ENCODE peak calls at places on chromosomes 12 and 14, in six cellular contexts. One of them, this sample, is unnamed.

GRCh38 chr12:112304411-112304810 is 77.8 kb downstream of the HECTD4 start:
- DNase-seq in astrocyte: no peak
- DNase-seq in GM23338: no peak
- DNase-seq in stomach: no peak
- DNase-seq in mammary epithelial cell: no peak
- DNase-seq in H9: no peak
- DNase-seq in this sample: no peak

GRCh38 chr14:70442750-70443149 is 9.2 kb upstream of the ADAM21 start:
- DNase-seq in astrocyte: no peak
- DNase-seq in GM23338: peak
- DNase-seq in stomach: no peak
- DNase-seq in mammary epithelial cell: no peak
- DNase-seq in H9: no peak
- DNase-seq in this sample: no peak

GRCh38 chr14:33799705-33800269 is 151.1 kb downstream of the EGLN3 start:
- DNase-seq in astrocyte: no peak
- DNase-seq in GM23338: no peak
- DNase-seq in stomach: no peak
- DNase-seq in mammary epithelial cell: peak
- DNase-seq in H9: no peak
- DNase-seq in this sample: no peak

GRCh38 chr12:114562654-114563053 is 121.3 kb downstream of the TBX3 start:
- DNase-seq in astrocyte: no peak
- DNase-seq in GM23338: peak
- DNase-seq in stomach: no peak
- DNase-seq in mammary epithelial cell: no peak
- DNase-seq in H9: peak
- DNase-seq in this sample: no peak

GRCh38 chr14:92456215-92457017 is 57.2 kb upstream of the RIN3 start:
- DNase-seq in astrocyte: peak
- DNase-seq in GM23338: peak
- DNase-seq in stomach: peak
- DNase-seq in mammary epithelial cell: peak
- DNase-seq in H9: peak
- DNase-seq in this sample: peak

GRCh38 chr14:52694761-52695480 is 437 bp downstream of the ERO1A start:
- DNase-seq in astrocyte: peak
- DNase-seq in GM23338: peak
- DNase-seq in stomach: peak
- DNase-seq in mammary epithelial cell: peak
- DNase-seq in H9: no peak
- DNase-seq in this sample: no peak

GRCh38 chr12:100962086-100962712 is 167.6 kb downstream of the ANO4 start:
- DNase-seq in astrocyte: peak
- DNase-seq in GM23338: no peak
- DNase-seq in stomach: no peak
- DNase-seq in mammary epithelial cell: no peak
- DNase-seq in H9: no peak
- DNase-seq in this sample: peak

GRCh38 chr14:102516531-102517411 is 7.2 kb upstream of the ANKRD9 start:
- DNase-seq in astrocyte: no peak
- DNase-seq in GM23338: peak
- DNase-seq in stomach: peak
- DNase-seq in mammary epithelial cell: peak
- DNase-seq in H9: peak
- DNase-seq in this sample: no peak

GRCh38 chr14:99136047-99136400 is 136.0 kb downstream of the BCL11B start:
- DNase-seq in astrocyte: no peak
- DNase-seq in GM23338: no peak
- DNase-seq in stomach: peak
- DNase-seq in mammary epithelial cell: no peak
- DNase-seq in H9: peak
- DNase-seq in this sample: no peak

GRCh38 chr14:103385153-103385993 is at the start of gene MARK3:
- DNase-seq in astrocyte: peak
- DNase-seq in GM23338: peak
- DNase-seq in stomach: peak
- DNase-seq in mammary epithelial cell: peak
- DNase-seq in H9: peak
- DNase-seq in this sample: peak

GRCh38 chr14:101899263-101899662 is 65.1 kb upstream of the DYNC1H1 start:
- DNase-seq in astrocyte: no peak
- DNase-seq in GM23338: no peak
- DNase-seq in stomach: no peak
- DNase-seq in mammary epithelial cell: no peak
- DNase-seq in H9: no peak
- DNase-seq in this sample: no peak

GRCh38 chr12:24038211-24038997 is 88.9 kb upstream of the SOX5 start:
- DNase-seq in astrocyte: no peak
- DNase-seq in GM23338: peak
- DNase-seq in stomach: no peak
- DNase-seq in mammary epithelial cell: no peak
- DNase-seq in H9: no peak
- DNase-seq in this sample: no peak

GRCh38 chr12:29314421-29314820 is 66.6 kb downstream of the ERGIC2 start:
- DNase-seq in astrocyte: no peak
- DNase-seq in GM23338: no peak
- DNase-seq in stomach: no peak
- DNase-seq in mammary epithelial cell: no peak
- DNase-seq in H9: no peak
- DNase-seq in this sample: peak

GRCh38 chr12:116582610-116583009 is 23.4 kb downstream of the MAP1LC3B2 start:
- DNase-seq in astrocyte: peak
- DNase-seq in GM23338: no peak
- DNase-seq in stomach: no peak
- DNase-seq in mammary epithelial cell: no peak
- DNase-seq in H9: no peak
- DNase-seq in this sample: peak

GRCh38 chr12:22271036-22271435 is 63.5 kb downstream of the ST8SIA1 start:
- DNase-seq in astrocyte: peak
- DNase-seq in GM23338: no peak
- DNase-seq in stomach: no peak
- DNase-seq in mammary epithelial cell: peak
- DNase-seq in H9: no peak
- DNase-seq in this sample: no peak

GRCh38 chr12:45336331-45336730 is 120.4 kb downstream of the ANO6 start:
- DNase-seq in astrocyte: peak
- DNase-seq in GM23338: no peak
- DNase-seq in stomach: no peak
- DNase-seq in mammary epithelial cell: peak
- DNase-seq in H9: no peak
- DNase-seq in this sample: no peak

GRCh38 chr14:63867926-63868921 is 15.4 kb downstream of the SYNE2 start:
- DNase-seq in astrocyte: no peak
- DNase-seq in GM23338: no peak
- DNase-seq in stomach: no peak
- DNase-seq in mammary epithelial cell: no peak
- DNase-seq in H9: no peak
- DNase-seq in this sample: peak

GRCh38 chr12:55974308-55974724 is 438 bp downstream of the RAB5B start:
- DNase-seq in astrocyte: peak
- DNase-seq in GM23338: peak
- DNase-seq in stomach: peak
- DNase-seq in mammary epithelial cell: peak
- DNase-seq in H9: no peak
- DNase-seq in this sample: peak

GRCh38 chr12:114835031-114835430 is 151.1 kb upstream of the TBX3 start:
- DNase-seq in astrocyte: peak
- DNase-seq in GM23338: no peak
- DNase-seq in stomach: no peak
- DNase-seq in mammary epithelial cell: peak
- DNase-seq in H9: no peak
- DNase-seq in this sample: no peak

GRCh38 chr12:6953417-6954315 is 2.5 kb downstream of the PTPN6 start:
- DNase-seq in astrocyte: peak
- DNase-seq in GM23338: no peak
- DNase-seq in stomach: peak
- DNase-seq in mammary epithelial cell: no peak
- DNase-seq in H9: no peak
- DNase-seq in this sample: no peak

GRCh38 chr12:52820521-52820920 is 6.6 kb upstream of the KRT4 start:
- DNase-seq in astrocyte: no peak
- DNase-seq in GM23338: no peak
- DNase-seq in stomach: no peak
- DNase-seq in mammary epithelial cell: no peak
- DNase-seq in H9: no peak
- DNase-seq in this sample: no peak

GRCh38 chr12:65830305-65830704 is 6.0 kb downstream of the HMGA2 start:
- DNase-seq in astrocyte: no peak
- DNase-seq in GM23338: no peak
- DNase-seq in stomach: no peak
- DNase-seq in mammary epithelial cell: no peak
- DNase-seq in H9: no peak
- DNase-seq in this sample: no peak

GRCh38 chr12:65832217-65832616 is 7.9 kb downstream of the HMGA2 start:
- DNase-seq in astrocyte: no peak
- DNase-seq in GM23338: no peak
- DNase-seq in stomach: no peak
- DNase-seq in mammary epithelial cell: no peak
- DNase-seq in H9: no peak
- DNase-seq in this sample: no peak

GRCh38 chr12:65827827-65828231 is 3.5 kb downstream of the HMGA2 start:
- DNase-seq in astrocyte: no peak
- DNase-seq in GM23338: peak
- DNase-seq in stomach: no peak
- DNase-seq in mammary epithelial cell: no peak
- DNase-seq in H9: no peak
- DNase-seq in this sample: no peak

GRCh38 chr12:65828711-65829339 is 4.5 kb downstream of the HMGA2 start:
- DNase-seq in astrocyte: no peak
- DNase-seq in GM23338: no peak
- DNase-seq in stomach: no peak
- DNase-seq in mammary epithelial cell: no peak
- DNase-seq in H9: no peak
- DNase-seq in this sample: no peak

DNA sequence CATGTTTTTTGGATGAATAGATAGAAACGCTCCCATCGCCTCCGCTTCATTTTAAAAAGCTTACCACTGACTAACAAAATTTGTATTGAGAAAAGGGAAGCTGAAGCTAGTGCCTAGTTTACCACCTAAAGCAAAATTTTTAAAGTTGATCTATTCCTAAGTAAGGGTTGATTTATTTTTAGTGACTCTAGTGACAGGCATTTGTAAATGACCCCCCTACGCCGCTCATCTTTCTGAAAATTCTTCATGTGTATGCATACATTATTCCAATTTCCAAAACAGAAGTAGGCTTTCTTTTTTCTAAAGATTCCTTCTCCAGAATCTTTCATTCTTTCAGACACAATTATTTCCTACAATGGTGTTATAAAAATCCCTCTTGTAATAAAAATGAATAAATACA is 5.4 kb downstream of the HMGA2 start:
- DNase-seq in astrocyte: no peak
- DNase-seq in GM23338: no peak
- DNase-seq in stomach: no peak
- DNase-seq in mammary epithelial cell: no peak
- DNase-seq in H9: no peak
- DNase-seq in this sample: no peak
- H3K27ac ChIP-seq in astrocyte: peak
- H3K27ac ChIP-seq in GM23338: no peak
- H3K27ac ChIP-seq in stomach: no peak
- H3K27ac ChIP-seq in mammary epithelial cell: peak
- H3K27ac ChIP-seq in H9: no peak
- H3K27ac ChIP-seq in this sample: no peak

GRCh38 chr12:15423629-15424028 is 101.3 kb downstream of the PTPRO start:
- DNase-seq in astrocyte: peak
- DNase-seq in GM23338: no peak
- DNase-seq in stomach: no peak
- DNase-seq in mammary epithelial cell: peak
- DNase-seq in H9: no peak
- DNase-seq in this sample: no peak

GRCh38 chr12:15427913-15428312 is 105.6 kb downstream of the PTPRO start:
- DNase-seq in astrocyte: no peak
- DNase-seq in GM23338: peak
- DNase-seq in stomach: no peak
- DNase-seq in mammary epithelial cell: no peak
- DNase-seq in H9: no peak
- DNase-seq in this sample: no peak

DNA sequence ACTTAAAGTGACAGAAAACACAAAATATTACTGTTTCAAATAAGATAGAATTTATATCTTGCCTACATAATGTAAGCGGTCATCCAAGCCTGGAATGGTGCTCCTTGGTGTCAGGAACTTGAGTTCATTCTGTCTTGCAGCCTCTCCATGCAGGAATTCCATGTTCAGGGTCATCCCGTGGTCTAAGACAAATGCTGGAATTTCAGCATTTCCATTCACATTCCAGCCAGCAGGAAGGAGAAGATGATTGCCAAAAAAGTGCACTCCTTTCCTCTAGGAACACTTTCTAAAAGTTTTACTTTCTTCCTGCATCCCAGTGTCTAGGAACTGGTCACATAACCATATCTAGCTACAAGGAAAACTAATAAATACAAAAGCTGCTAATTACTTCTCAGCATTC is 106.3 kb downstream of the PTPRO start:
- DNase-seq in astrocyte: no peak
- DNase-seq in GM23338: peak
- DNase-seq in stomach: no peak
- DNase-seq in mammary epithelial cell: no peak
- DNase-seq in H9: peak
- DNase-seq in this sample: no peak
- TF ChIP-seq CTCF in astrocyte: no peak
- TF ChIP-seq CTCF in GM23338: peak
- TF ChIP-seq CTCF in stomach: no peak
- TF ChIP-seq CTCF in mammary epithelial cell: peak
- TF ChIP-seq CTCF in H9: peak
- TF ChIP-seq CTCF in this sample: no peak

GRCh38 chr14:95190857-95191256 is 33.5 kb upstream of the DICER1 start:
- DNase-seq in astrocyte: no peak
- DNase-seq in GM23338: no peak
- DNase-seq in stomach: no peak
- DNase-seq in mammary epithelial cell: no peak
- DNase-seq in H9: no peak
- DNase-seq in this sample: no peak

GRCh38 chr14:95192306-95192705 is 35.0 kb upstream of the DICER1 start:
- DNase-seq in astrocyte: no peak
- DNase-seq in GM23338: no peak
- DNase-seq in stomach: no peak
- DNase-seq in mammary epithelial cell: no peak
- DNase-seq in H9: no peak
- DNase-seq in this sample: no peak

GRCh38 chr14:95189400-95190162 is 32.3 kb upstream of the DICER1 start:
- DNase-seq in astrocyte: peak
- DNase-seq in GM23338: no peak
- DNase-seq in stomach: no peak
- DNase-seq in mammary epithelial cell: no peak
- DNase-seq in H9: no peak
- DNase-seq in this sample: no peak

GRCh38 chr14:95191445-95192199 is 34.3 kb upstream of the DICER1 start:
- DNase-seq in astrocyte: no peak
- DNase-seq in GM23338: no peak
- DNase-seq in stomach: no peak
- DNase-seq in mammary epithelial cell: no peak
- DNase-seq in H9: no peak
- DNase-seq in this sample: no peak

GRCh38 chr14:95190346-95190840 is 33.1 kb upstream of the DICER1 start:
- DNase-seq in astrocyte: peak
- DNase-seq in GM23338: no peak
- DNase-seq in stomach: no peak
- DNase-seq in mammary epithelial cell: no peak
- DNase-seq in H9: no peak
- DNase-seq in this sample: no peak
- H3K27ac ChIP-seq in astrocyte: no peak
- H3K27ac ChIP-seq in GM23338: no peak
- H3K27ac ChIP-seq in stomach: no peak
- H3K27ac ChIP-seq in mammary epithelial cell: no peak
- H3K27ac ChIP-seq in H9: no peak
- H3K27ac ChIP-seq in this sample: no peak

GRCh38 chr12:12786716-12787601 is 1.5 kb downstream of the APOLD1 start:
- DNase-seq in astrocyte: peak
- DNase-seq in GM23338: peak
- DNase-seq in stomach: peak
- DNase-seq in mammary epithelial cell: peak
- DNase-seq in H9: peak
- DNase-seq in this sample: peak
- TF ChIP-seq CTCF in astrocyte: no peak
- TF ChIP-seq CTCF in GM23338: no peak
- TF ChIP-seq CTCF in stomach: no peak
- TF ChIP-seq CTCF in mammary epithelial cell: no peak
- TF ChIP-seq CTCF in H9: no peak
- TF ChIP-seq CTCF in this sample: peak

This sample was measured in adrenal gland.